ENCODE peak calls at places on chromosomes 16 and 17, in nine cellular contexts. One of them, this sample, is unnamed.

GRCh38 chr17:63405741-63406261 is 40.3 kb downstream of the CYB561 start:
- DNase-seq in brain microvascular endothelial cell: peak
- DNase-seq in mucosa of gallbladder: no peak
- DNase-seq in H1: no peak
- DNase-seq in NCI-H345: peak
- DNase-seq in nephron progenitor cell: no peak
- DNase-seq in psoas muscle: no peak
- DNase-seq in GM03348: peak
- DNase-seq in kidney glomerular epithelial cell: peak
- DNase-seq in this sample: peak

GRCh38 chr16:81550412-81550768 is 105.8 kb downstream of the CMIP start:
- DNase-seq in NCI-H345: no peak
- DNase-seq in kidney glomerular epithelial cell: no peak
- DNase-seq in H1: no peak
- DNase-seq in nephron progenitor cell: no peak
- DNase-seq in GM03348: no peak
- DNase-seq in psoas muscle: no peak
- DNase-seq in mucosa of gallbladder: no peak
- DNase-seq in brain microvascular endothelial cell: no peak
- DNase-seq in this sample: peak

GRCh38 chr16:3518292-3518982 is 17.6 kb downstream of the CLUAP1 start:
- DNase-seq in H1: no peak
- DNase-seq in brain microvascular endothelial cell: no peak
- DNase-seq in psoas muscle: no peak
- DNase-seq in GM03348: no peak
- DNase-seq in mucosa of gallbladder: no peak
- DNase-seq in NCI-H345: no peak
- DNase-seq in kidney glomerular epithelial cell: no peak
- DNase-seq in nephron progenitor cell: no peak
- DNase-seq in this sample: no peak

GRCh38 chr17:65139045-65139764 is 2.0 kb downstream of the RGS9 start:
- DNase-seq in NCI-H345: no peak
- DNase-seq in psoas muscle: no peak
- DNase-seq in brain microvascular endothelial cell: no peak
- DNase-seq in mucosa of gallbladder: no peak
- DNase-seq in GM03348: no peak
- DNase-seq in H1: no peak
- DNase-seq in nephron progenitor cell: no peak
- DNase-seq in kidney glomerular epithelial cell: no peak
- DNase-seq in this sample: no peak

GRCh38 chr16:64250866-64251265 is 871.0 kb downstream of the CDH11 start:
- DNase-seq in kidney glomerular epithelial cell: no peak
- DNase-seq in mucosa of gallbladder: no peak
- DNase-seq in GM03348: peak
- DNase-seq in psoas muscle: no peak
- DNase-seq in nephron progenitor cell: no peak
- DNase-seq in NCI-H345: no peak
- DNase-seq in H1: no peak
- DNase-seq in brain microvascular endothelial cell: peak
- DNase-seq in this sample: peak

GRCh38 chr17:43695968-43696865 is 34.5 kb upstream of the MEOX1 start:
- DNase-seq in NCI-H345: no peak
- DNase-seq in GM03348: peak
- DNase-seq in H1: no peak
- DNase-seq in psoas muscle: no peak
- DNase-seq in mucosa of gallbladder: no peak
- DNase-seq in kidney glomerular epithelial cell: no peak
- DNase-seq in nephron progenitor cell: no peak
- DNase-seq in brain microvascular endothelial cell: no peak
- DNase-seq in this sample: no peak

GRCh38 chr16:65657556-65657955 is 535.7 kb upstream of the CDH11 start:
- DNase-seq in kidney glomerular epithelial cell: no peak
- DNase-seq in brain microvascular endothelial cell: no peak
- DNase-seq in H1: no peak
- DNase-seq in nephron progenitor cell: no peak
- DNase-seq in NCI-H345: no peak
- DNase-seq in GM03348: no peak
- DNase-seq in psoas muscle: no peak
- DNase-seq in mucosa of gallbladder: no peak
- DNase-seq in this sample: no peak

GRCh38 chr16:19073863-19074262 is 6.4 kb downstream of the COQ7 start:
- DNase-seq in mucosa of gallbladder: no peak
- DNase-seq in nephron progenitor cell: no peak
- DNase-seq in psoas muscle: no peak
- DNase-seq in NCI-H345: no peak
- DNase-seq in H1: no peak
- DNase-seq in brain microvascular endothelial cell: no peak
- DNase-seq in GM03348: no peak
- DNase-seq in kidney glomerular epithelial cell: no peak
- DNase-seq in this sample: no peak

GRCh38 chr17:17121162-17121561 is 78.9 kb downstream of the MPRIP start:
- DNase-seq in nephron progenitor cell: no peak
- DNase-seq in GM03348: no peak
- DNase-seq in mucosa of gallbladder: no peak
- DNase-seq in kidney glomerular epithelial cell: no peak
- DNase-seq in brain microvascular endothelial cell: no peak
- DNase-seq in H1: no peak
- DNase-seq in NCI-H345: no peak
- DNase-seq in psoas muscle: no peak
- DNase-seq in this sample: no peak

GRCh38 chr17:82050152-82050760 is 1.4 kb downstream of the RFNG start:
- DNase-seq in GM03348: no peak
- DNase-seq in NCI-H345: no peak
- DNase-seq in brain microvascular endothelial cell: no peak
- DNase-seq in nephron progenitor cell: no peak
- DNase-seq in H1: no peak
- DNase-seq in mucosa of gallbladder: no peak
- DNase-seq in kidney glomerular epithelial cell: no peak
- DNase-seq in psoas muscle: peak
- DNase-seq in this sample: no peak

GRCh38 chr17:27408891-27409290 is 47.4 kb upstream of the KSR1 start:
- DNase-seq in kidney glomerular epithelial cell: no peak
- DNase-seq in GM03348: peak
- DNase-seq in psoas muscle: no peak
- DNase-seq in brain microvascular endothelial cell: peak
- DNase-seq in mucosa of gallbladder: no peak
- DNase-seq in NCI-H345: no peak
- DNase-seq in H1: no peak
- DNase-seq in nephron progenitor cell: no peak
- DNase-seq in this sample: no peak

GRCh38 chr16:30472328-30472942 is at the start of gene ITGAL:
- DNase-seq in psoas muscle: peak
- DNase-seq in GM03348: no peak
- DNase-seq in brain microvascular endothelial cell: no peak
- DNase-seq in H1: no peak
- DNase-seq in NCI-H345: no peak
- DNase-seq in mucosa of gallbladder: peak
- DNase-seq in nephron progenitor cell: no peak
- DNase-seq in kidney glomerular epithelial cell: no peak
- DNase-seq in this sample: no peak

GRCh38 chr17:83156408-83156807 is 77.0 kb downstream of the METRNL start:
- DNase-seq in H1: no peak
- DNase-seq in psoas muscle: no peak
- DNase-seq in NCI-H345: no peak
- DNase-seq in brain microvascular endothelial cell: no peak
- DNase-seq in kidney glomerular epithelial cell: no peak
- DNase-seq in GM03348: no peak
- DNase-seq in mucosa of gallbladder: no peak
- DNase-seq in nephron progenitor cell: no peak
- DNase-seq in this sample: no peak